ENCODE peak calls at places on chromosomes 13 and 19, in nine cellular contexts. S is psoas muscle; K is stomach; J is Calu3; Z is AG09319; H is activated CD8-positive, alpha-beta T cell treated with anti-CD3 and anti-CD28 coated beads for 36 hours; T is cardiac fibroblast; F is left lung; R is lower lobe of right lung. V is an unnamed sample.

GRCh38 chr13:46716821-46717220 is 80.1 kb downstream of the ESD start:
- DNase-seq in S (no peak), K (no peak), J (no peak), Z (no peak), H (no peak), T (no peak), F (no peak), R (no peak), V (no peak)

GRCh38 chr13:113802761-113803160 is 43.7 kb downstream of the TMEM255B start:
- DNase-seq in S (no peak), K (no peak), J (no peak), Z (no peak), H (no peak), T (no peak), F (peak), R (no peak), V (no peak)

GRCh38 chr19:46856062-46857022 is 4.5 kb upstream of the ARHGAP35 start:
- DNase-seq in S (peak), K (peak), J (peak), Z (peak), H (peak), T (peak), F (peak), R (peak), V (peak)

GRCh38 chr13:102870677-102871415 is 25.0 kb downstream of the ERCC5 start:
- DNase-seq in S (peak), K (peak), J (peak), Z (no peak), H (peak), T (peak), F (peak), R (peak), V (no peak)

GRCh38 chr19:56147307-56147706 is 6.2 kb downstream of the ZNF444 start:
- DNase-seq in S (no peak), K (no peak), J (no peak), Z (no peak), H (no peak), T (no peak), F (no peak), R (no peak), V (no peak)

GRCh38 chr19:46925548-46925950 is 64.8 kb downstream of the ARHGAP35 start:
- DNase-seq in S (no peak), K (peak), J (peak), Z (no peak), H (no peak), T (no peak), F (no peak), R (no peak), V (no peak)

GRCh38 chr19:15390814-15391213 is 11.2 kb upstream of the AKAP8 start:
- DNase-seq in S (no peak), K (no peak), J (no peak), Z (no peak), H (no peak), T (no peak), F (no peak), R (no peak), V (no peak)

GRCh38 chr13:64930636-64931035 is 2299.5 kb downstream of the PCDH9 start:
- DNase-seq in S (no peak), K (no peak), J (no peak), Z (no peak), H (no peak), T (no peak), F (no peak), R (no peak), V (no peak)

DNA sequence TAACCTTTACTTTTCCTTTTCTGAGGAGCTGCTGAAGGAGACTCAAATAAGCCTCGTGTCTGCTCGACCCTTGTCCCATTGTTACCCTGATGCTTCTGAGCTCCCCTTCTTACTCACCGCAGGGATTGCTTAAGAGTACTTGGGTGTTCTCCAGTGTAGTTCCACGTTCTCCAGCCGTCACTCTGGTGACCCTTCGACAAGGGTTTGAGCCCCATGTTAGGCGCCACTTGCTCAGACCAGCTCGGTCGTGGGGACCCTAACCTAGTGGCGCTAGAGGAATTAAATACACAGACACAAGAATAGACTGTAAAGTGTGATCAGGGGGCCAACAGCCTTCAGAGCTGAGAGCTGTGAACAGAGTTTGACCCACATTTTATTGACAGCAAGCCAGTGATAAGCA is 10.3 kb downstream of the ZNF480 start:
- DNase-seq in S (no peak), K (no peak), J (no peak), Z (no peak), H (no peak), T (peak), F (no peak), R (no peak), V (no peak)
- TF ChIP-seq CTCF in S (no peak), K (no peak), J (no peak), Z (no peak), H (no peak), T (no peak), F (no peak), R (no peak), V (no peak)

DNA sequence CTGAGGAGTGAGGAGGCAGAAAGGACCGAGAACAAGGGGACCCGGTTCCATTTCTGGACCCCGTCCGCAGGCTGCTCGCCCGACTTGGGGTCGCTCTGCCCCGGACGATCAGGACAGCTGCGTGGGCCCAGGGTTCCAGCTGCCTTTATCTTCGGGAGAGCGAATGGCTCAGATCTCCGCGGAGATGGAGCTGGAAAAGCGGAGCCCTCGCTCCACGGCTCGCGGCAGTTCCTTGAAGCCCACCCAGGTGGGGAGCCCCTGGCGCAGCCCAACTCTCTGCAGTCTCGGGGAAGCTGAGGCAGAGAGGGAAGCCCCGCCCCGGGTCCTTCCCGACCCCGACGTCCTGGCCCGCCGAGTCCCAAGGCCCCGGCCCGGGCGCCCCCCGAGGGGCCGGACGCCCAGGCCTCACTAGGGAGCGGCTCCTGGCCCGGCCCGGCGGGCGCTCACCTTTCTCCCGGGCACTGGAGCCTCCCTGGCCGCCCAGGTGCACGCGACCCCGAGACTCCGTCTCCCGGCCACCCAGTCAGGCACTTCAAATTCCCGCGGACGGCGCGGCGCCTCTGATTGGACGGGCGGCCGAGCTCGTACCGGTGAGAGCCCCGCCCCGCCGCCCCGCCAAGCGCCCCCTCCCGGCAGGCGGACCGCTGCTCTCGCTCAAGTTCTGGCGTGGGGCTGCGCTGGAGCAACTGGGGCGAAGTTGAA is 485.7 kb downstream of the UQCRFS1 start:
- DNase-seq in S (no peak), K (no peak), J (no peak), Z (no peak), H (no peak), T (peak), F (peak), R (no peak), V (no peak)
- TF ChIP-seq CTCF in S (no peak), K (no peak), J (no peak), Z (peak), H (no peak), T (peak), F (no peak), R (peak), V (peak)

DNA sequence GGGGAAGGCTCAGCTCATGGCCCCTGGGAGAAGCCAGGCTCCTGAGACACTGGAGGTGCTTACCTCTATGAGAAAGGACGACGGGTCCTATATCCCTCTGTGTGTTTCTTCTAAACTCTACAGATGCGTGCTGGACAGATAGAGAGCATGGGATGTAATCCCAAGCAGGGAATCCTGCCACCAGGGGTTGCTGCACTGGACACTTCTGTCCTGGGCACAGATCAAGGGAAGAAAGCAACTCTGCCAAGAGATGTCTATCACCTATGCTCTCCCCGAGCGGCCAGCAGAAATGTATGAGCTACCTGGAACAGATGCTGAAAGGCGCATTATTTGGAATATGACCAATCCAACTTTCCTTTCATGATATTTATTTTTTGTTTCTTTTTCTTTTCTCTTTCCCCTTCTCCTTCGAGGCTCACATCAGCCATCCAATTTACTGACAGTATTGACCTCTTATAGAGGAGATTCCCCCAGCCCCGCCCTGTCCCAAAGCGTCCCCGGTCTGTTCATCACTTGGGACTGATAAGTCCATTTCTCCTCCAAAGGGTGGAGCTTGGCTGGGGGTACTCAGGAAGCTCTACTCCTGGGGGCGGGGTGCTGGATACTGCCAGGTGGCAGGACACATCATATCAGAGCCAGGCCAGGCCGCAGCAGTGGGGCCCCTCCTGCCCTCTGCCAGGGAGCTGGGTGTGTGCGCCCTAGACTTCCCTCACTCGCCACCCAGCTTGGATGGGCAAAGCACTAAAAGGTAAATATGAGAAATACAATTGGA is 34.2 kb downstream of the TSHZ3 start:
- DNase-seq in S (no peak), K (no peak), J (no peak), Z (no peak), H (no peak), T (no peak), F (peak), R (no peak), V (no peak)
- TF ChIP-seq CTCF in S (no peak), K (no peak), J (no peak), Z (peak), H (no peak), T (peak), F (no peak), R (no peak), V (peak)

GRCh38 chr13:51066091-51066831 is 44.8 kb downstream of the C13orf42 start:
- DNase-seq in S (no peak), K (no peak), J (peak), Z (no peak), H (peak), T (peak), F (no peak), R (no peak), V (peak)

GRCh38 chr13:51065372-51066090 is 45.5 kb downstream of the C13orf42 start:
- DNase-seq in S (no peak), K (no peak), J (no peak), Z (no peak), H (no peak), T (no peak), F (no peak), R (no peak), V (no peak)

GRCh38 chr13:51067376-51068125 is 43.5 kb downstream of the C13orf42 start:
- DNase-seq in S (no peak), K (no peak), J (no peak), Z (no peak), H (no peak), T (peak), F (no peak), R (no peak), V (no peak)

GRCh38 chr13:51064753-51065152 is 46.3 kb downstream of the C13orf42 start:
- DNase-seq in S (no peak), K (no peak), J (no peak), Z (no peak), H (no peak), T (no peak), F (no peak), R (no peak), V (no peak)

GRCh38 chr13:51063909-51064308 is 47.2 kb downstream of the C13orf42 start:
- DNase-seq in S (no peak), K (no peak), J (no peak), Z (no peak), H (no peak), T (no peak), F (no peak), R (no peak), V (no peak)
- TF ChIP-seq CTCF in S (no peak), K (no peak), J (no peak), Z (no peak), H (no peak), T (no peak), F (no peak), R (no peak), V (no peak)

GRCh38 chr19:670609-671075 is 5.5 kb upstream of the FSTL3 start:
- DNase-seq in S (no peak), K (no peak), J (no peak), Z (no peak), H (peak), T (no peak), F (no peak), R (no peak), V (no peak)
- TF ChIP-seq CTCF in S (no peak), K (no peak), J (no peak), Z (no peak), H (no peak), T (peak), F (no peak), R (no peak), V (peak)

DNA sequence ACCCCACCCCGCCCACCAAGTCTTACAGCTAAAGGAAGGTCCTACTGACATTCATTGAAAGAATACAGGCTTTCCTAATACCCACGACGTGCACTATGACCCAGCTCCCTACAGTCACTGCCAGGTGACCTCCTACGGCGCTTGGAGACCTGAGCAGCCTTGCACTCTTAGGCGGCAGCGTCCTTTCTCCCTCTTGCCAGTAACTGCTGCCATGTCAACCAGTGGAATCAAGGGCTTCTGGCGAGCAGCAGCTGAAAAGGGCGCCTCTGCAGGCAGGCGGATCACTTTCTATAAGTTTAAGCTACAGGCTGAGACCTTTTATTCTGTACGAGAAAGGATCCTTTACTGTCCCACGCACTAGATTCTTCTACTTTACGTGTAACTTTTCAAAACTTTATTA is 2.0 kb downstream of the KCTD12 start:
- DNase-seq in S (peak), K (peak), J (peak), Z (no peak), H (peak), T (peak), F (peak), R (peak), V (no peak)
- TF ChIP-seq CTCF in S (no peak), K (no peak), J (no peak), Z (peak), H (no peak), T (peak), F (no peak), R (peak), V (peak)

GRCh38 chr13:92172191-92172590 is 773.8 kb downstream of the GPC5 start:
- DNase-seq in S (no peak), K (no peak), J (no peak), Z (no peak), H (no peak), T (no peak), F (no peak), R (no peak), V (no peak)

GRCh38 chr13:92173254-92173653 is 774.8 kb downstream of the GPC5 start:
- DNase-seq in S (no peak), K (no peak), J (no peak), Z (no peak), H (no peak), T (no peak), F (no peak), R (no peak), V (no peak)

DNA sequence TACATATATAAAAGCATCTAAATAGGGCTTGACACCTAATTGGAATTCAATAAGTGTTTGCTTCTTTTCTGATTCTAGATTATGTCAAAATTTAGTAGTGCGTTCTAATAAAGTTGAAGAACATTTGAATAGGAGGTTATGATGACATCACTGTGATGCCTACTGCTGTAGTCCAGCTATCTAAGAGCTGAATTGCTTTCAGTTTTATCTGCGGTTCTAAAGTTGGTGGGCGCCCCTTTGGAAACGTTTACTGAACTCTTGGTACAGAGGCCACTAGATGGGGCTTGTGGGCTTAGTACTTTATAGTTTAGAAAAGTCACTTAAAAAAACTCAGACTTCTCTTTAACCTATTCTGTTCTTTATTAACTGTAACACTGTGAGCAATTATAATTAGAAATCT is 776.9 kb downstream of the GPC5 start:
- DNase-seq in S (no peak), K (no peak), J (no peak), Z (no peak), H (peak), T (peak), F (no peak), R (no peak), V (no peak)
- TF ChIP-seq CTCF in S (no peak), K (no peak), J (no peak), Z (peak), H (no peak), T (peak), F (no peak), R (peak), V (peak)

GRCh38 chr13:40243982-40244381 is 422.5 kb downstream of the FOXO1 start:
- DNase-seq in S (no peak), K (no peak), J (no peak), Z (no peak), H (no peak), T (no peak), F (no peak), R (no peak), V (no peak)
- TF ChIP-seq CTCF in S (no peak), K (no peak), J (no peak), Z (no peak), H (no peak), T (no peak), F (no peak), R (no peak), V (no peak)

DNA sequence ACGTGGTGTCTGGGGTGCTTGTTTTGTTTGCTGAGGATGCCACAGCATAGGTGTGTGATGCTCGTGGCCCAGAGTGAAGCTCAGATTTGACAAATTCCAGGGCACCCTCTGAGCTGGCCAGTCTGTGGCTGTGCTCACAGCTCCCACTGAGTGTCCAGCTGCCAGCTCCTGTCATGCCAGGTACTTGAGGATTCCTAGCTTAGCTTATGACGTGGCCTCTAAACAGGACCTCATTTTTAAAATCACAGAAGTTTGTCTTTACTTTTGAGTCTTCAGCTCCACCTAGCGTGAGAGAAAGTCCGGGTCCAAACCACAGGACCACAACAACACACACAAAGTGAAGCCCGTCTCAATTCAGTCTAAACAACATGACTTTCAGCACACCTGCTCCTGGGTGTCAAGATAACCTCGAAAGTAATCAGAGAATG is 117.3 kb downstream of the RAB20 start:
- DNase-seq in S (no peak), K (no peak), J (peak), Z (no peak), H (no peak), T (peak), F (no peak), R (no peak), V (no peak)
- TF ChIP-seq CTCF in S (no peak), K (no peak), J (no peak), Z (peak), H (no peak), T (peak), F (no peak), R (no peak), V (peak)

DNA sequence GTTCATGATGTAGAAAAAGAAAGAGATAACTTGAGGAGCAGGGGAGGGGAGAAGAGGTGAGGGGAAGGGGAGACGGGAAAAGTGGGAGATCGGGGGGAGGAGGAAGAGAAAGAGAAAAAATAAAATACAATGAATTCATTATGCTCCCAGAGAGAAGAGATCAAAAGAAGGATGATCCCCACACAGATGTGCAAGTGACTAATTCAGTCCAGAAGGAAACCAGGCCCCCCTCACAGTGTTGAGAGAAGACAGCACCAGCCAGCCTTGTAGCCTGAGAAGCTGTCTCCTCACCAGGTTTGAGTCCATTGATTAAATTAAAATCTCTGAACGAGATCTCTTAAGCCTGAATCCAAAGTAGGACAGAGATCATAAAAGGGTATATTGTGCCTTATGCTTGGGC is 333.7 kb upstream of the NBEA start:
- DNase-seq in S (no peak), K (no peak), J (no peak), Z (no peak), H (no peak), T (no peak), F (no peak), R (no peak), V (no peak)
- TF ChIP-seq CTCF in S (no peak), K (no peak), J (no peak), Z (no peak), H (no peak), T (no peak), F (no peak), R (no peak), V (no peak)

V was measured in epithelial cell of proximal tubule.